ENCODE peak calls at places on chromosomes 5 and 9, in nine cellular contexts. C is NCI-H1417 treated with DMSO at 0.1 percent for 48 hours, B is A549, O is AG09309, F is T1000, Y is hypothalamus, M is GM19239, V is NCI-H1105, Q is NCI-H510A treated with DMSO at 0.1 percent for 48 hours. L is an unnamed sample.

GRCh38 chr9:32741706-32742105 is 41.6 kb upstream of the TMEM215 start:
- DNase-seq in C (no peak), B (peak), O (no peak), F (no peak), Y (no peak), M (no peak), V (no peak), Q (no peak), L (no peak)

GRCh38 chr5:172007795-172008465 is 1.5 kb upstream of the FBXW11 start:
- DNase-seq in C (no peak), B (no peak), O (no peak), F (no peak), Y (no peak), M (no peak), V (no peak), Q (no peak), L (no peak)

GRCh38 chr5:1772634-1773033 is 27.0 kb downstream of the MRPL36 start:
- DNase-seq in C (no peak), B (peak), O (no peak), F (no peak), Y (no peak), M (no peak), V (no peak), Q (no peak), L (no peak)

GRCh38 chr9:124613849-124614248 is 106.7 kb upstream of the NR5A1 start:
- DNase-seq in C (no peak), B (no peak), O (no peak), F (no peak), Y (no peak), M (no peak), V (no peak), Q (no peak), L (no peak)

GRCh38 chr9:128187361-128187760 is 4.0 kb downstream of the CIZ1 start:
- DNase-seq in C (no peak), B (no peak), O (no peak), F (no peak), Y (no peak), M (no peak), V (no peak), Q (no peak), L (no peak)

GRCh38 chr5:158819840-158820620 is 279.7 kb downstream of the EBF1 start:
- DNase-seq in C (no peak), B (no peak), O (peak), F (no peak), Y (no peak), M (no peak), V (no peak), Q (no peak), L (peak)

GRCh38 chr9:127498298-127498697 is 47.0 kb downstream of the LRSAM1 start:
- DNase-seq in C (no peak), B (no peak), O (no peak), F (peak), Y (no peak), M (no peak), V (no peak), Q (no peak), L (no peak)

GRCh38 chr5:96880402-96881164 is 4.3 kb downstream of the ERAP2 start:
- DNase-seq in C (no peak), B (peak), O (no peak), F (no peak), Y (no peak), M (no peak), V (no peak), Q (no peak), L (no peak)

GRCh38 chr9:90044263-90044662 is 439.5 kb downstream of the GADD45G start:
- DNase-seq in C (no peak), B (peak), O (no peak), F (no peak), Y (no peak), M (no peak), V (peak), Q (peak), L (no peak)

GRCh38 chr5:16539169-16539666 is 73.6 kb upstream of the ZNF622 start:
- DNase-seq in C (no peak), B (peak), O (peak), F (peak), Y (no peak), M (no peak), V (no peak), Q (no peak), L (no peak)

GRCh38 chr9:133591116-133591910 is 17.9 kb downstream of the FAM163B start:
- DNase-seq in C (no peak), B (no peak), O (no peak), F (no peak), Y (no peak), M (no peak), V (no peak), Q (peak), L (no peak)

GRCh38 chr9:1044643-1045042 is 5.5 kb upstream of the DMRT2 start:
- DNase-seq in C (no peak), B (no peak), O (no peak), F (no peak), Y (no peak), M (no peak), V (no peak), Q (no peak), L (no peak)

GRCh38 chr5:2165203-2165602 is 282.5 kb upstream of the IRX4 start:
- DNase-seq in C (no peak), B (no peak), O (no peak), F (no peak), Y (no peak), M (no peak), V (no peak), Q (no peak), L (no peak)

GRCh38 chr5:164191240-164191639 is 685.8 kb downstream of the MAT2B start:
- DNase-seq in C (no peak), B (no peak), O (no peak), F (peak), Y (no peak), M (no peak), V (no peak), Q (no peak), L (no peak)

L was measured in GM10248.